ENCODE peak calls at places on chromosome 4, in ten cellular contexts. M, Z, L, N, G, O, S, X, P and B are unnamed samples.

GRCh38 chr4:18020145-18020670 is 1.3 kb downstream of the LCORL start:
- DNase-seq in M (no peak), Z (peak; percentile 15), L (no peak), N (peak; percentile 25), G (no peak), O (no peak), S (peak; percentile 21), X (no peak), P (no peak), B (no peak)

GRCh38 chr4:1956631-1957030 is 52.1 kb downstream of the NELFA start:
- DNase-seq in M (no peak), Z (no peak), L (no peak), N (no peak), G (no peak), O (no peak), S (no peak), X (no peak), P (no peak), B (no peak)

GRCh38 chr4:183783933-183784622 is 121.0 kb upstream of the STOX2 start:
- DNase-seq in M (no peak), Z (peak; percentile 31), L (no peak), N (no peak), G (no peak), O (no peak), S (peak; percentile 63), X (no peak), P (no peak), B (no peak)

GRCh38 chr4:142567199-142567598 is 278.9 kb downstream of the INPP4B start:
- DNase-seq in M (no peak), Z (no peak), L (no peak), N (no peak), G (no peak), O (no peak), S (no peak), X (no peak), P (no peak), B (no peak)

GRCh38 chr4:89939464-89939863 is 44.8 kb downstream of the MMRN1 start:
- DNase-seq in M (no peak), Z (no peak), L (no peak), N (no peak), G (no peak), O (no peak), S (no peak), X (no peak), P (no peak), B (no peak)

GRCh38 chr4:8528713-8529112 is 51.5 kb upstream of the GPR78 start:
- DNase-seq in M (no peak), Z (peak; percentile 81), L (peak; percentile 81), N (no peak), G (no peak), O (no peak), S (peak; percentile 32), X (no peak), P (no peak), B (no peak)

GRCh38 chr4:173367285-173367684 is 3.5 kb upstream of the SAP30 start:
- DNase-seq in M (no peak), Z (peak; percentile 35), L (no peak), N (no peak), G (no peak), O (no peak), S (peak; percentile 37), X (no peak), P (no peak), B (no peak)

GRCh38 chr4:182280439-182281111 is 37.4 kb downstream of the TENM3 start:
- DNase-seq in M (no peak), Z (peak; percentile 56), L (peak; percentile 86), N (no peak), G (no peak), O (no peak), S (peak; percentile 55), X (no peak), P (no peak), B (no peak)

GRCh38 chr4:48483006-48483776 is at the start of gene SLC10A4:
- DNase-seq in M (no peak), Z (no peak), L (no peak), N (no peak), G (no peak), O (no peak), S (no peak), X (no peak), P (no peak), B (no peak)

GRCh38 chr4:3859571-3859970 is 93.4 kb downstream of the ADRA2C start:
- DNase-seq in M (no peak), Z (no peak), L (no peak), N (no peak), G (no peak), O (no peak), S (no peak), X (no peak), P (no peak), B (no peak)

GRCh38 chr4:166527500-166527899 is 654.5 kb downstream of the TLL1 start:
- DNase-seq in M (no peak), Z (peak; percentile 63), L (peak; percentile 71), N (no peak), G (no peak), O (no peak), S (peak; percentile 16), X (peak; percentile 23), P (no peak), B (no peak)

GRCh38 chr4:37762294-37763163 is 64.0 kb upstream of the PGM2 start:
- DNase-seq in M (no peak), Z (peak; percentile 77), L (no peak), N (peak; percentile 40), G (no peak), O (no peak), S (peak; percentile 18), X (no peak), P (no peak), B (no peak)

GRCh38 chr4:184300816-184301215 is 83.1 kb upstream of the ENPP6 start:
- DNase-seq in M (no peak), Z (no peak), L (no peak), N (no peak), G (no peak), O (no peak), S (no peak), X (no peak), P (no peak), B (no peak)

GRCh38 chr4:170388255-170388654 is 298.5 kb upstream of the AADAT start:
- DNase-seq in M (no peak), Z (peak; percentile 63), L (peak; percentile 26), N (no peak), G (no peak), O (no peak), S (no peak), X (peak; percentile 55), P (no peak), B (no peak)

GRCh38 chr4:8351931-8352367 is 82.4 kb downstream of the HTRA3 start:
- DNase-seq in M (no peak), Z (peak; percentile 90), L (peak; percentile 29), N (peak; percentile 65), G (peak; percentile 62), O (peak; percentile 16), S (peak; percentile 46), X (no peak), P (no peak), B (no peak)

GRCh38 chr4:39044947-39045734 is 12.9 kb upstream of the TMEM156 start:
- DNase-seq in M (no peak), Z (peak; percentile 44), L (no peak), N (peak; percentile 42), G (peak; percentile 73), O (no peak), S (peak; percentile 34), X (no peak), P (peak; percentile 64), B (peak; percentile 47)

GRCh38 chr4:17068885-17069284 is 170.4 kb upstream of the LDB2 start:
- DNase-seq in M (no peak), Z (no peak), L (peak; percentile 28), N (no peak), G (no peak), O (no peak), S (no peak), X (no peak), P (no peak), B (no peak)

GRCh38 chr4:87108142-87108546 is 112.3 kb downstream of the KLHL8 start:
- DNase-seq in M (no peak), Z (peak; percentile 88), L (peak; percentile 82), N (no peak), G (peak; percentile 84), O (peak; percentile 48), S (peak; percentile 85), X (peak; percentile 63), P (no peak), B (no peak)

GRCh38 chr4:96473246-96473645 is 633.4 kb downstream of the PDHA2 start:
- DNase-seq in M (no peak), Z (no peak), L (no peak), N (no peak), G (no peak), O (no peak), S (no peak), X (no peak), P (no peak), B (no peak)

GRCh38 chr4:182649698-182650477 is 267.3 kb downstream of the DCTD start:
- DNase-seq in M (no peak), Z (no peak), L (peak; percentile 51), N (no peak), G (no peak), O (no peak), S (no peak), X (no peak), P (no peak), B (no peak)

GRCh38 chr4:87982036-87982435 is 6.5 kb downstream of the SPP1 start:
- DNase-seq in M (no peak), Z (no peak), L (no peak), N (no peak), G (no peak), O (no peak), S (no peak), X (no peak), P (no peak), B (no peak)

GRCh38 chr4:153120235-153120634 is 84.0 kb upstream of the TRIM2 start:
- DNase-seq in M (no peak), Z (no peak), L (no peak), N (no peak), G (no peak), O (no peak), S (no peak), X (no peak), P (no peak), B (no peak)

GRCh38 chr4:173121044-173121685 is 47.4 kb upstream of the GALNT7 start:
- DNase-seq in M (no peak), Z (peak; percentile 67), L (peak; percentile 59), N (no peak), G (no peak), O (no peak), S (peak; percentile 47), X (no peak), P (no peak), B (no peak)

GRCh38 chr4:41679991-41680390 is 68.5 kb downstream of the PHOX2B start:
- DNase-seq in M (no peak), Z (no peak), L (peak; percentile 46), N (no peak), G (no peak), O (no peak), S (no peak), X (no peak), P (no peak), B (no peak)

GRCh38 chr4:83216856-83217683 is 67.5 kb downstream of the COQ2 start:
- DNase-seq in M (no peak), Z (no peak), L (no peak), N (no peak), G (no peak), O (no peak), S (no peak), X (no peak), P (no peak), B (no peak)

GRCh38 chr4:57193164-57193810 is 83.1 kb upstream of the IGFBP7 start:
- DNase-seq in M (no peak), Z (no peak), L (no peak), N (no peak), G (no peak), O (no peak), S (no peak), X (no peak), P (no peak), B (no peak)

GRCh38 chr4:184911310-184911709 is 85.5 kb upstream of the ACSL1 start:
- DNase-seq in M (no peak), Z (peak; percentile 71), L (peak; percentile 33), N (no peak), G (no peak), O (peak; percentile 2), S (peak; percentile 51), X (no peak), P (no peak), B (peak; percentile 1)

GRCh38 chr4:89838005-89838404 is 1.0 kb upstream of the SNCA start:
- DNase-seq in M (no peak), Z (peak; percentile 19), L (no peak), N (no peak), G (no peak), O (no peak), S (no peak), X (no peak), P (no peak), B (no peak)